ENCODE peak calls at places on chromosomes 5 and 9, in ten cellular contexts. Z, M, H, K, V, A, T, S, C and O are unnamed samples.

GRCh38 chr9:136840140-136840876 is 2.0 kb upstream of the AJM1 start:
- DNase-seq in Z (no peak), M (no peak), H (no peak), K (no peak), V (no peak), A (no peak), T (no peak), S (no peak), C (no peak), O (no peak)

GRCh38 chr5:76427481-76428140 is 24.5 kb downstream of the IQGAP2 start:
- DNase-seq in Z (no peak), M (no peak), H (no peak), K (no peak), V (no peak), A (peak), T (no peak), S (peak), C (no peak), O (no peak)

GRCh38 chr9:119853126-119853525 is 483.9 kb upstream of the BRINP1 start:
- DNase-seq in Z (no peak), M (no peak), H (no peak), K (no peak), V (no peak), A (no peak), T (no peak), S (no peak), C (no peak), O (no peak)

GRCh38 chr9:92706218-92706940 is 36.4 kb upstream of the IPPK start:
- DNase-seq in Z (peak), M (peak), H (peak), K (peak), V (no peak), A (no peak), T (no peak), S (peak), C (no peak), O (no peak)

GRCh38 chr9:110828148-110828730 is 159.6 kb downstream of the MUSK start:
- DNase-seq in Z (peak), M (no peak), H (peak), K (no peak), V (no peak), A (no peak), T (peak), S (peak), C (peak), O (no peak)

GRCh38 chr5:78341445-78341844 is 19.0 kb upstream of the SCAMP1 start:
- DNase-seq in Z (no peak), M (no peak), H (no peak), K (no peak), V (no peak), A (no peak), T (no peak), S (no peak), C (no peak), O (no peak)

GRCh38 chr9:121954477-121955175 is 138.5 kb downstream of the TTLL11 start:
- DNase-seq in Z (peak), M (no peak), H (peak), K (peak), V (no peak), A (no peak), T (peak), S (no peak), C (peak), O (no peak)

GRCh38 chr9:7961076-7961475 is 161.5 kb upstream of the DMAC1 start:
- DNase-seq in Z (no peak), M (no peak), H (no peak), K (no peak), V (no peak), A (no peak), T (no peak), S (no peak), C (no peak), O (no peak)

GRCh38 chr9:72891043-72891442 is 61.8 kb downstream of the ALDH1A1 start:
- DNase-seq in Z (no peak), M (no peak), H (no peak), K (no peak), V (no peak), A (no peak), T (no peak), S (no peak), C (no peak), O (no peak)

GRCh38 chr5:98827161-98827560 is 53.7 kb downstream of the RGMB start:
- DNase-seq in Z (peak), M (peak), H (peak), K (no peak), V (no peak), A (no peak), T (no peak), S (no peak), C (no peak), O (no peak)

GRCh38 chr5:93191426-93191825 is 389.6 kb downstream of the NR2F1-AS1 start:
- DNase-seq in Z (no peak), M (no peak), H (no peak), K (no peak), V (no peak), A (no peak), T (no peak), S (no peak), C (no peak), O (no peak)

GRCh38 chr9:34557421-34558321 is 31.9 kb downstream of the CNTFR start:
- DNase-seq in Z (no peak), M (no peak), H (no peak), K (no peak), V (no peak), A (no peak), T (no peak), S (peak), C (no peak), O (peak)

GRCh38 chr5:97163360-97163764 is 19.7 kb downstream of the RIOK2 start:
- DNase-seq in Z (peak), M (no peak), H (peak), K (no peak), V (no peak), A (no peak), T (no peak), S (peak), C (no peak), O (no peak)

GRCh38 chr9:133593587-133593986 is 15.6 kb downstream of the FAM163B start:
- DNase-seq in Z (no peak), M (no peak), H (no peak), K (no peak), V (no peak), A (no peak), T (no peak), S (no peak), C (no peak), O (no peak)

GRCh38 chr9:73370053-73370452 is 218.4 kb downstream of the ANXA1 start:
- DNase-seq in Z (no peak), M (no peak), H (no peak), K (peak), V (no peak), A (no peak), T (no peak), S (no peak), C (no peak), O (no peak)

GRCh38 chr9:97556036-97556720 is 54.7 kb downstream of the TMOD1 start:
- DNase-seq in Z (no peak), M (no peak), H (no peak), K (no peak), V (no peak), A (no peak), T (no peak), S (no peak), C (no peak), O (no peak)

GRCh38 chr5:97131139-97131710 is 11.2 kb downstream of the LIX1 start:
- DNase-seq in Z (peak), M (no peak), H (no peak), K (no peak), V (no peak), A (no peak), T (no peak), S (peak), C (no peak), O (no peak)

GRCh38 chr5:79493596-79494343 is 20.2 kb downstream of the HOMER1 start:
- DNase-seq in Z (no peak), M (no peak), H (peak), K (no peak), V (no peak), A (no peak), T (no peak), S (no peak), C (no peak), O (no peak)

GRCh38 chr5:149162401-149163084 is 21.2 kb downstream of the ABLIM3 start:
- DNase-seq in Z (no peak), M (no peak), H (no peak), K (no peak), V (no peak), A (peak), T (no peak), S (no peak), C (no peak), O (no peak)

GRCh38 chr5:73485715-73486114 is 12.5 kb upstream of the BTF3 start:
- DNase-seq in Z (no peak), M (no peak), H (no peak), K (no peak), V (no peak), A (no peak), T (no peak), S (no peak), C (no peak), O (no peak)

GRCh38 chr9:23464275-23464674 is 361.8 kb downstream of the ELAVL2 start:
- DNase-seq in Z (no peak), M (no peak), H (no peak), K (no peak), V (no peak), A (no peak), T (no peak), S (no peak), C (no peak), O (no peak)

GRCh38 chr9:121550041-121550440 is 50.4 kb upstream of the GGTA1 start:
- DNase-seq in Z (no peak), M (no peak), H (no peak), K (no peak), V (no peak), A (no peak), T (no peak), S (no peak), C (no peak), O (no peak)

GRCh38 chr9:126222835-126223431 is 103.7 kb upstream of the MVB12B start:
- DNase-seq in Z (no peak), M (no peak), H (no peak), K (no peak), V (no peak), A (no peak), T (no peak), S (no peak), C (no peak), O (no peak)

GRCh38 chr5:16582081-16582480 is 34.7 kb downstream of the RETREG1 start:
- DNase-seq in Z (no peak), M (no peak), H (no peak), K (no peak), V (no peak), A (no peak), T (no peak), S (no peak), C (no peak), O (no peak)

GRCh38 chr5:173602423-173602822 is 14.0 kb downstream of the BOD1 start:
- DNase-seq in Z (peak), M (no peak), H (peak), K (no peak), V (no peak), A (no peak), T (no peak), S (no peak), C (peak), O (no peak)

GRCh38 chr9:134624827-134625181 is 16.8 kb upstream of the COL5A1 start:
- DNase-seq in Z (peak), M (no peak), H (peak), K (no peak), V (no peak), A (no peak), T (no peak), S (peak), C (peak), O (no peak)

GRCh38 chr5:37665889-37666288 is 174.0 kb downstream of the GDNF start:
- DNase-seq in Z (peak), M (no peak), H (peak), K (no peak), V (no peak), A (peak), T (peak), S (no peak), C (no peak), O (peak)

GRCh38 chr5:59123595-59124561 is 541.0 kb downstream of the RAB3C start:
- DNase-seq in Z (no peak), M (peak), H (no peak), K (no peak), V (no peak), A (no peak), T (no peak), S (no peak), C (no peak), O (no peak)

GRCh38 chr5:142117579-142118420 is 9.2 kb downstream of the NDFIP1 start:
- DNase-seq in Z (no peak), M (no peak), H (no peak), K (no peak), V (no peak), A (no peak), T (no peak), S (no peak), C (no peak), O (no peak)

GRCh38 chr5:150278916-150279315 is 10.7 kb downstream of the CAMK2A start:
- DNase-seq in Z (peak), M (no peak), H (peak), K (no peak), V (no peak), A (no peak), T (no peak), S (peak), C (no peak), O (no peak)

GRCh38 chr9:37520641-37521040 is 34.9 kb downstream of the POLR1E start:
- DNase-seq in Z (no peak), M (no peak), H (no peak), K (no peak), V (no peak), A (no peak), T (no peak), S (no peak), C (no peak), O (no peak)

GRCh38 chr5:104635216-104635615 is 1072.6 kb upstream of the NUDT12 start:
- DNase-seq in Z (peak), M (no peak), H (no peak), K (no peak), V (no peak), A (no peak), T (no peak), S (peak), C (no peak), O (no peak)

GRCh38 chr5:177610770-177611445 is 11.0 kb downstream of the B4GALT7 start:
- DNase-seq in Z (no peak), M (no peak), H (no peak), K (no peak), V (no peak), A (no peak), T (no peak), S (peak), C (no peak), O (no peak)

DNA sequence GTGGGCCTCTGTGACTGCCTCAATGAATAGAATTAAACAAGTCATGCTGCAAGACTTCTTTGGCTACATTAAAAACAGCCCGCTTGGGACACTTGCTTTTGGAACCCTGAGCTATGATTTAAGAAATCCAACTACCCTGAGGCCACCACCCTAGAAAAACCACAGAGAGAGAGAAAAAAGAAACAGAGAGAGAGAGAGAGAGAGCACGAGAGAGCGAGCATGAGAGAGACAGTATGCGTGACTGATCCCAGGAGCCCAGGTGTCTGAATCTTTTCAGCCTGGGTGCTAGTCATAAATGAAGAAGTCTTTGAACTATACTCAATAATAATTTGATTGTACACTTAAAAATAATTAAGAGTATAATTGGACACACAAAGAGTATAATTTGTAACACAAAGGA is 123.1 kb upstream of the FREM1 start:
- DNase-seq in Z (no peak), M (no peak), H (no peak), K (no peak), V (no peak), A (no peak), T (no peak), S (no peak), C (no peak), O (no peak)
- TF ChIP-seq CTCF in Z (no peak), M (no peak), H (no peak), K (no peak), V (no peak), A (no peak), T (no peak), S (no peak), C (no peak), O (no peak)

GRCh38 chr9:4984571-4985375 is at the start of gene JAK2:
- DNase-seq in Z (peak), M (peak), H (peak), K (peak), V (peak), A (peak), T (peak), S (peak), C (peak), O (peak)
- TF ChIP-seq CTCF in Z (peak), M (peak), H (peak), K (peak), V (no peak), A (no peak), T (peak), S (peak), C (peak), O (no peak)

DNA sequence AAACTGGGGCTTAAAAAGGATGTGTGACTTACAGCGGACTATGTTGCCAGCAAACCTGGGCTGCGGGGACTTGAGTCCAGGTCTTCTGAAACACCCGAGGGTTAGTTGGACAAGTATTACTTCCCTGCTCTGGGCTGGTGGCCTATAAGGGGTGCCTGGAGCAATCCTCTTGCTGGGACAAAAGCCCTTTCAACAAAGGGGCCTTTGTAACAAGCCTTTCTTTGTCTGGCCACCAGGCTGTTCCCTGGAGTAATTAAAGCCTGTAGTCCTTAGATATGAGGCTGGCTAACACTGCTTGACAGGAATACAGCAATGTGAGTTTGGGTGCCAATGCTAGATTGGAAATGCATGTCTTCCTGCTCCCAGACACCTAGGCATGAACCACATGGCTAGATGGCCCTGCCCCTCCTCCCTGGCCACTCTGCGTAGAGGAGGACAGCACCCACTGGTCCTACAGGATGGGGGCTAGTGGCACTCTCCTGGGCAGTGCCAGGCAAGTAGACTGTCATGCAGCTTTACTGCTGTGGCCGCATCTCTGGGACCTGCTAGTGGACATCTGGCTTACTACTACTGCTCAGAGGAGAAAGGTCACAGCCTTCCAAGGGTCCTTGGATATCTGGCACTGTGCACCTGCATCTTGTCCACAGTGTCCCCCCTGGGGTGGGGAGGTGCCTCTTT is 343.1 kb downstream of the ZSWIM6 start:
- DNase-seq in Z (no peak), M (no peak), H (no peak), K (no peak), V (no peak), A (peak), T (no peak), S (no peak), C (no peak), O (no peak)
- TF ChIP-seq CTCF in Z (no peak), M (no peak), H (peak), K (no peak), V (no peak), A (peak), T (no peak), S (no peak), C (no peak), O (no peak)

GRCh38 chr5:127754727-127755126 is 51.5 kb downstream of the CCDC192 start:
- DNase-seq in Z (no peak), M (no peak), H (no peak), K (no peak), V (no peak), A (no peak), T (no peak), S (no peak), C (no peak), O (no peak)

GRCh38 chr5:127754259-127754658 is 51.1 kb downstream of the CCDC192 start:
- DNase-seq in Z (peak), M (no peak), H (peak), K (no peak), V (no peak), A (no peak), T (no peak), S (no peak), C (no peak), O (peak)

GRCh38 chr5:127761869-127762268 is 58.7 kb downstream of the CCDC192 start:
- DNase-seq in Z (no peak), M (no peak), H (no peak), K (no peak), V (no peak), A (no peak), T (no peak), S (no peak), C (no peak), O (no peak)

GRCh38 chr5:127758884-127759283 is 55.7 kb downstream of the CCDC192 start:
- DNase-seq in Z (peak), M (no peak), H (peak), K (no peak), V (no peak), A (no peak), T (no peak), S (no peak), C (no peak), O (peak)

DNA sequence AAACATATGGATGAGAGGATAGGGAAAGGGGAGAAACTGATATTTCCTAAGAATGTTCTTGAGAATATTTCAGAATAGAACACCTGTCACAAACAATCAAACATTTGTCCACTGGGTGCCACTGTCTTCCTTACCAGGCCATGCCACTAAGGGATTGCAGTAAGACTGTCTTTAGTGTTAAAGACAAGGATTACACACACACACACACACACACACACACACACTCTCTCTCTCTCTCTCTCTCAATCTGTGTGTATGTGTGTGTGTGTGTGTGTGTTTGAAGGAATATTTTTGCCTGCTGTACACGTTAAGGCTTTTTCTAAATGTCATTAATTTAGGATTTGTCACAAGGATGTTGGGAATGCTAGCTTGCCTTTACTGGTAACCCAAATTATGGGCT is 54.4 kb downstream of the CCDC192 start:
- DNase-seq in Z (peak), M (peak), H (peak), K (no peak), V (no peak), A (peak), T (peak), S (no peak), C (no peak), O (no peak)
- TF ChIP-seq CTCF in Z (peak), M (peak), H (peak), K (peak), V (no peak), A (peak), T (peak), S (peak), C (peak), O (peak)

GRCh38 chr5:131812371-131813160 is 15.7 kb upstream of the FNIP1 start:
- DNase-seq in Z (no peak), M (no peak), H (no peak), K (no peak), V (no peak), A (no peak), T (no peak), S (no peak), C (no peak), O (no peak)

GRCh38 chr5:131814990-131815389 is 18.2 kb upstream of the FNIP1 start:
- DNase-seq in Z (peak), M (no peak), H (peak), K (no peak), V (no peak), A (no peak), T (no peak), S (peak), C (no peak), O (no peak)

GRCh38 chr5:131810510-131811249 is 13.9 kb upstream of the FNIP1 start:
- DNase-seq in Z (peak), M (peak), H (no peak), K (no peak), V (no peak), A (no peak), T (no peak), S (peak), C (no peak), O (no peak)
- TF ChIP-seq CTCF in Z (peak), M (peak), H (no peak), K (peak), V (no peak), A (peak), T (peak), S (peak), C (no peak), O (no peak)